ENCODE peak calls at places on chromosomes 16 and 17, in eight cellular contexts. F is stomach; V is heart left ventricle; K is CD8-positive, alpha-beta T cell; C is adipocyte; M is NT2/D1; S is mucosa of descending colon; H is kidney. O is an unnamed sample. For H3K9me3 and H3K4me1, the result is how much of the 10 kb centered on the place peaks cover.

GRCh38 chr16:22340945-22341344 is 33.5 kb downstream of the CDR2 start:
- DNase-seq in H (no peak), V (no peak), M (no peak), F (no peak), K (no peak), S (no peak), C (no peak), O (no peak)

GRCh38 chr17:67999291-67999911 is 3.1 kb upstream of the C17orf58 start:
- DNase-seq in V (no peak), F (no peak), C (peak), K (no peak), S (no peak), M (no peak), H (no peak), O (no peak)

GRCh38 chr17:46977348-46977747 is 1.7 kb downstream of the RPRML start:
- DNase-seq in V (no peak), H (peak), S (peak), K (no peak), F (peak), C (peak), M (peak), O (no peak)

GRCh38 chr16:69108069-69108904 is 2.8 kb downstream of the HAS3 start:
- DNase-seq in V (no peak), C (no peak), K (no peak), F (no peak), S (no peak), H (no peak), M (no peak), O (no peak)

GRCh38 chr17:46071796-46072195 is 72.7 kb downstream of the STH start:
- DNase-seq in S (no peak), C (no peak), V (no peak), F (no peak), M (no peak), H (no peak), K (no peak), O (no peak)

GRCh38 chr17:68248886-68249872 is 1.3 kb downstream of the AMZ2 start:
- DNase-seq in K (no peak), V (no peak), S (no peak), H (no peak), C (peak), F (no peak), M (no peak), O (no peak)

GRCh38 chr17:60525347-60525623 is 757 bp downstream of the APPBP2 start:
- DNase-seq in K (no peak), F (no peak), M (no peak), H (no peak), C (peak), V (peak), S (peak), O (no peak)

GRCh38 chr16:4913774-4914525 is 23.0 kb downstream of the PPL start:
- DNase-seq in H (no peak), M (no peak), S (no peak), V (no peak), F (no peak), K (no peak), C (no peak), O (no peak)

GRCh38 chr17:1447061-1447460 is 9.0 kb downstream of the CRK start:
- DNase-seq in C (no peak), K (no peak), H (no peak), V (no peak), M (no peak), F (no peak), S (no peak), O (no peak)

GRCh38 chr17:48024149-48025039 is 13.2 kb downstream of the COPZ2 start:
- DNase-seq in C (peak), K (peak), V (peak), M (no peak), F (peak), S (peak), H (peak), O (no peak)

GRCh38 chr16:119835-120234 is 18.6 kb downstream of the NPRL3 start:
- DNase-seq in M (no peak), V (no peak), H (no peak), C (no peak), S (no peak), F (no peak), K (no peak), O (no peak)

GRCh38 chr16:68902376-68903345 is 59.3 kb downstream of the TANGO6 start:
- DNase-seq in F (no peak), S (peak), H (no peak), M (peak), C (peak), V (no peak), K (no peak), O (peak)

GRCh38 chr17:58279736-58280479 is 827 bp downstream of the MPO start:
- DNase-seq in V (no peak), S (no peak), M (no peak), K (no peak), F (no peak), H (peak), C (no peak), O (no peak)

GRCh38 chr17:27958708-27959381 is 65.7 kb upstream of the LYRM9 start:
- DNase-seq in V (no peak), K (no peak), S (no peak), C (no peak), M (peak), H (no peak), F (no peak), O (no peak)

GRCh38 chr17:4881761-4882555 is 17.4 kb upstream of the C17orf107 start:
- DNase-seq in V (peak), S (peak), C (peak), H (no peak), F (peak), K (peak), M (peak), O (peak)

GRCh38 chr16:24999088-24999670 is 16.0 kb downstream of the ARHGAP17 start:
- DNase-seq in V (no peak), M (no peak), S (no peak), H (no peak), C (peak), K (no peak), F (no peak), O (no peak)

GRCh38 chr17:39617446-39618251 is 9.1 kb upstream of the PPP1R1B start:
- DNase-seq in C (peak), H (peak), F (peak), S (peak), M (no peak), V (peak), K (peak), O (peak)

GRCh38 chr16:49855280-49855821 is 561 bp downstream of the ZNF423 start:
- DNase-seq in C (peak), S (peak), K (peak), H (peak), V (peak), M (peak), F (peak), O (peak)

GRCh38 chr16:77539336-77539735 is 104.5 kb upstream of the ADAMTS18 start:
- DNase-seq in M (no peak), K (no peak), C (no peak), F (no peak), V (no peak), S (no peak), H (no peak), O (no peak)

GRCh38 chr17:81097134-81097942 is 62.4 kb downstream of the BAIAP2 start:
- DNase-seq in M (peak), F (peak), C (peak), V (peak), S (peak), K (peak), H (peak), O (no peak)

GRCh38 chr16:79776243-79776884 is 175.8 kb upstream of the MAF start:
- DNase-seq in F (no peak), K (no peak), C (peak), V (no peak), H (no peak), S (peak), M (no peak), O (no peak)

GRCh38 chr16:70679653-70680494 is 6.0 kb downstream of the MTSS2 start:
- DNase-seq in K (no peak), H (peak), V (no peak), M (no peak), C (no peak), S (no peak), F (no peak), O (no peak)

GRCh38 chr17:65332375-65332774 is 195.2 kb downstream of the RGS9 start:
- DNase-seq in F (no peak), S (no peak), M (no peak), H (no peak), C (peak), V (no peak), K (no peak), O (no peak)

GRCh38 chr16:3716831-3717234 is 491 bp downstream of the TRAP1 start:
- DNase-seq in S (peak), H (no peak), V (no peak), K (no peak), C (peak), F (no peak), M (no peak), O (peak)

GRCh38 chr16:15440852-15441251 is 6.5 kb downstream of the BMERB1 start:
- DNase-seq in C (peak), S (no peak), F (no peak), M (no peak), K (no peak), H (no peak), V (no peak), O (no peak)

GRCh38 chr16:27431773-27432599 is 30.0 kb downstream of the IL21R start:
- DNase-seq in K (peak), C (no peak), H (peak), V (peak), F (peak), M (no peak), S (no peak), O (no peak)

GRCh38 chr16:1105888-1106620 is 10.0 kb upstream of the C1QTNF8 start:
- DNase-seq in M (peak), C (peak), H (peak), S (peak), K (peak), F (peak), V (peak), O (peak)

GRCh38 chr16:80931985-80932720 is 74.5 kb downstream of the CMC2 start:
- DNase-seq in H (peak), K (no peak), M (peak), S (peak), C (peak), F (peak), V (peak), O (no peak)

GRCh38 chr16:31488630-31489564 is 6.0 kb downstream of the SLC5A2 start:
- DNase-seq in K (no peak), F (no peak), S (no peak), M (no peak), V (no peak), C (peak), H (peak), O (no peak)

GRCh38 chr17:78117027-78117981 is 11.3 kb downstream of the TMC6 start:
- DNase-seq in V (no peak), H (peak), F (peak), C (no peak), K (peak), S (peak), M (no peak), O (no peak)

GRCh38 chr16:20903116-20903888 is 2.7 kb downstream of the LYRM1 start:
- DNase-seq in V (no peak), M (no peak), C (no peak), H (no peak), F (no peak), K (no peak), S (no peak), O (no peak)

GRCh38 chr16:68719993-68720489 is 17.1 kb upstream of the CDH1 start:
- DNase-seq in V (no peak), C (no peak), S (no peak), M (no peak), H (no peak), K (no peak), F (no peak), O (no peak)

GRCh38 chr17:60680754-60681153 is 3.1 kb downstream of the BCAS3 start:
- DNase-seq in K (no peak), M (no peak), C (no peak), F (no peak), H (no peak), S (no peak), V (no peak), O (no peak)

GRCh38 chr17:73492802-73493139 is 151.5 kb downstream of the SDK2 start:
- DNase-seq in C (no peak), H (no peak), K (no peak), S (no peak), M (peak), F (no peak), V (no peak), O (no peak)

DNA sequence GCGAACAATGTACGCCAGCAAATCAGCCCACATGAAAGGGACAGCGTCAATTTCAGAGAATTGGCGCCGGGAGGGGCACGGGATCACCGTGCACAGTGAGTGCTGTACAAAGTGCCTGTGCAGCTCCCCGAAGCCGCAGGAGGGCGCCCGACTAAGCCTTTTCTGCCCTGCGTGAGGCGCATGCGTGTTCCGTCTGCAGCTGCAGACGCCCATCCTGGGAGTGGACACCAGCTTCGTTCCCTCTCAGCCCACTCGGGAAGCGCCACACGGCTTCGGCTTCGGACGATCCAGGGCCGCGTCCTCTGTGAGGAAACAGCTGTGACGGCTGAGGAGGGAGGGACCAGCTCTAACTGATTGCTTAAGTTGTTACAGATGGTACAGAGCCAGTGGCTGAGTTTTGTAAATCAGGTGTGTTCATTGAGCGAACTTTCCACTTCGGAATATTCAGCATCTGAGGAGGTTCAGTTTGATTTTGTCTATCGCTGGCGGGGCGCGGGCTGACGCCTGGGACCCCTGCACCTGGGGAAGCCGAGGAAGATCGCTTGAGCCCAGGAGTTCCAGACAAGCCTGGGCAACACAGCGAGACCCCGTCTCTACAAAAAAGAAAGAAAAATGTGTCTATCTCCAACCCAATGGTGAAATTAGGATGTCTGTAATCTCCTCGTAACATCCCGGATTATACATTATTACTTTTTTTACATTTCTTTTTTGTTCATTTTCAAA is 15.4 kb upstream of the ZNF287 start:
- DNase-seq in S (peak), V (peak), C (peak), H (peak), F (peak), K (peak), M (peak), O (peak)
- H3K9me3 ChIP-seq in S (under half), V (under half), C (under half), H (under half), F (under half), K (under half), M (under half), O (under half)

DNA sequence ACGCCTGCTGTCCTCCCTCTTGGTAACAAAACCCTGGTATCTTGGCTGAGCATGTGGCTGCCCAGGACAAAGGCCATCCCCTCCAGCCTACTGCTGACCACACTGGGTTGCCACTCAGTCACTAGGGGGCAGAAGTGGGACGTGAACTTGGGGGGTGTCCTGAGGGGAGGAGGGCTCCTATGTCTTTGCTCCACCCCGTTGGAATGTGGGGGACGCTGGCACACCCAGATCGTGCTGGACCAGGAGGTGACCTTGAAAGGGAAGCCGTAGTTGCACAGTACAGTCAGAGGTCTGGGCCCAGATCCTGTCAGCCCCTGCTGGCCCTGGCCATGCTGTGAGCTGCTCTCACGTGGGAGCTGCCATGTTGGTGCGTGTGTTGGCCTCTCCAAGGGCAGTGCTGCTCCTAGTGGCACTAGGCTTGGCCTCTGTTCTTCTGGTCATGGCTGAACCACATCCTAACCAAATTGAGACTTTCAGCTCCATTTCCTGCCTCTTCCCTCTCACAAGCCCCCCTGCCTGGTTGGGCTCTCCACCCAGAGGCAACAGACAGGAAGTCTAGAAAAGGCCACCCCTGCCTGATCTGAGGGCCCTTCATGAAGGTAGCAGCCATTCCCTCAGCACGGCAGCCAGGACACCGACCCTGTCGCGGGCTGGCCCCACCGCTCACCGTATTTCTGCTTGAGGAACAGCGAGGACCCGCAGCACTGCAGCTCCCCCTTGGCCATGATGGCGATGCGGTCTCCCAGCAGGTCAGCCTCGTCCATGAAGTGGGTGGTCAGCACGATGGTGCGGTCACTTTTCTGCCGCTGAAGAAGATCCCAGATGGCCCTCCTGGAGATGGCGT is 29.0 kb upstream of the RNPS1 start:
- DNase-seq in C (peak), S (peak), M (no peak), V (no peak), K (no peak), F (peak), H (peak), O (peak)
- H3K4me1 ChIP-seq in C (under half), S (under half), M (under half), V (under half), K (under half), F (under half), H (under half), O (under half)

GRCh38 chr16:64740261-64740660 is 381.6 kb downstream of the CDH11 start:
- DNase-seq in M (no peak), H (no peak), F (no peak), C (no peak), V (no peak), S (no peak), K (no peak), O (no peak)

GRCh38 chr16:64731891-64732290 is 390.0 kb downstream of the CDH11 start:
- DNase-seq in F (no peak), S (no peak), M (no peak), K (no peak), C (no peak), H (no peak), V (no peak), O (no peak)

GRCh38 chr16:64738321-64738960 is 383.4 kb downstream of the CDH11 start:
- DNase-seq in M (no peak), F (no peak), S (no peak), H (no peak), C (peak), V (no peak), K (no peak), O (no peak)

GRCh38 chr16:64742560-64742959 is 379.3 kb downstream of the CDH11 start:
- DNase-seq in M (no peak), S (no peak), V (no peak), F (no peak), C (no peak), K (no peak), H (no peak), O (no peak)

GRCh38 chr16:64736887-64737286 is 385.0 kb downstream of the CDH11 start:
- DNase-seq in K (no peak), C (no peak), S (no peak), V (no peak), F (no peak), M (no peak), H (no peak), O (no peak)
- H3K9me3 ChIP-seq in K (under half), C (under half), S (under half), V (under half), F (under half), M (under half), H (under half), O (under half)

DNA sequence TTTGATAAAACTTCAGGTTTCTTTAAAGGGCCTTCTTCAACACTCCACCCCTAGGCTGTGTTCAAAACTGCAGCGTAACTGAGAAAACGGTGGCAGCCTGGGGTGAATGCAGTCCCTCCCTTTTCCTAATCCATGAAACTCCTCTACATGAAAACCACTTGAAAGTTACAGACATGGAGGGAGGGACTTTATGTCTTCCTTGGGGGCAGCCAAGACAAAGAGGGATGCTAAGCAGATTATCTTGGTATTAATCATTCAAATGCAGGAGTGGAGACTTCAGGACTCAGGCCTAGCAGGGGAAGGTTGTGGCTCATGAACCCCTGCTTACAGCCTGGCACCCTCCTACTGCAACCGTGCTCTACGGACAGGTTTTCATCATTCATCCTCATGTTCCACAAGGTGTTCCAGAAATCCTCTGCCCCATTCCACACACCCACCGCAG is 46.8 kb downstream of the RNF112 start:
- DNase-seq in F (no peak), M (peak), C (no peak), V (no peak), H (no peak), S (no peak), K (peak), O (no peak)
- H3K4me1 ChIP-seq in F (under half), M (under half), C (under half), V (under half), H (under half), S (under half), K (under half), O (under half)

O was measured in DND-41.